ENCODE peak calls at places on chromosomes 4 and X, in six cellular contexts. F, D, J, O, C and Q are unnamed samples.

GRCh38 chrX:94645727-94646126 is 971.7 kb downstream of the FAM133A start:
- DNase-seq in D (no peak), J (no peak), C (no peak), F (no peak), O (no peak), Q (no peak)

GRCh38 chrX:7266261-7266660 is 118.3 kb upstream of the PUDP start:
- DNase-seq in O (no peak), J (no peak), C (no peak), F (no peak), D (no peak), Q (no peak)

GRCh38 chrX:134236690-134237362 is at the start of gene CCDC160:
- DNase-seq in O (no peak), C (peak), F (peak), D (peak), J (peak), Q (peak)

GRCh38 chr4:27387706-27388105 is 527.1 kb downstream of the STIM2 start:
- DNase-seq in J (no peak), D (no peak), C (no peak), O (no peak), F (no peak), Q (no peak)

GRCh38 chr4:3871881-3872833 is 106.0 kb downstream of the ADRA2C start:
- DNase-seq in D (peak), F (no peak), O (no peak), J (peak), C (no peak), Q (no peak)

GRCh38 chr4:169079942-169080827 is 70.1 kb upstream of the CBR4 start:
- DNase-seq in O (peak), D (no peak), F (peak), J (no peak), C (peak), Q (no peak)

GRCh38 chr4:1342003-1342402 is 5.0 kb upstream of the UVSSA start:
- DNase-seq in O (no peak), C (no peak), F (no peak), D (no peak), J (no peak), Q (no peak)

GRCh38 chr4:3190549-3190948 is 58.4 kb upstream of the MSANTD1 start:
- DNase-seq in D (no peak), O (no peak), C (no peak), J (no peak), F (no peak), Q (no peak)

GRCh38 chrX:103817502-103817901 is 14.6 kb downstream of the RAB9B start:
- DNase-seq in D (no peak), C (peak), O (peak), F (peak), J (peak), Q (no peak)

GRCh38 chr4:59759082-59759825 is 1440.9 kb upstream of the ADGRL3 start:
- DNase-seq in O (no peak), C (no peak), D (no peak), F (no peak), J (no peak), Q (peak)

GRCh38 chrX:152905081-152905420 is 7.2 kb downstream of the ZNF185 start:
- DNase-seq in O (no peak), F (no peak), J (no peak), C (no peak), D (no peak), Q (no peak)

DNA sequence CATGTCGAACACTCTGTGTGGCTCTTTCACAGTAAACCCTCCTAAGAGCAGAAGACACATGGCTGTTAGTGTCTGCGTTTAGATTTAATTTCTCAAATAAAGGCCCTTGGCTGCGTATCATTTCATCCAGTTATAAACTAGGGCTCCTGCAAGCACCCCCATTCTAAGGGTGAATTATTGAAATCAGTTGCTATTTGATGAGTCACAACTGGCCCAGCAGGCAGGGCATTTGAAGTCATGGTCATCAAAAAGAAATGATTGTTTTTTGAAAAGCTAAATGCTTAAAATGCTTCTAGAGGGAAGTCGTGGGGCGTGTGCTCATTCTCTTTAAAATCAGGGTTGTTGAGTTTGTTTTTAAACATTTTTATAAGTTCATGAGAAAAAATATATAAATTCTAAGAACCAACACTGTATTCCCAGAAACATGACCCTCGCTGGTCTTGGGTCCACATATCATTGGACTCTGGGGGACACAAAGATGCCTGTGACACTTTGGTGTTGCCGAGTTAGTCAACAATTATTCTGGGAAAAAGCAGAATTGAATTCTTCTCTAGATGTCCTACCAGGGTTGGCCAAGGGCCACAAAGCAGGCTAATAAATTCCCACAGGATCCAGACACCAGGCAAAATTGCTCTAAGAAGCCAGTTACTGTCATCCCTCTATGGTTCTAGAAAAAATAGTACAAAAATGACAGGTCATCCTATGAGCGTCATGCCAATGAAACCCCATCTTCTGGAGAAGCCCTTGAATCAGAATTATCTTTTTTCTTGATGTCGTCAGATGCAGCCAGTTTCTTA is 99.5 kb upstream of the MYOZ2 start:
- DNase-seq in O (no peak), J (no peak), C (no peak), D (no peak), F (no peak), Q (no peak)
- TF ChIP-seq CREB1 in O (no peak), J (no peak), C (no peak), D (no peak), F (no peak), Q (no peak)

GRCh38 chrX:37755073-37755472 is 24.8 kb upstream of the CYBB start:
- DNase-seq in C (no peak), O (peak), J (no peak), D (no peak), F (no peak), Q (no peak)
- TF ChIP-seq CREB1 in C (no peak), O (no peak), J (no peak), D (no peak), F (no peak), Q (no peak)

GRCh38 chrX:41180194-41180902 is 95.1 kb downstream of the USP9X start:
- DNase-seq in F (peak), J (peak), D (peak), O (peak), C (peak), Q (no peak)
- TF ChIP-seq CREB1 in F (no peak), J (no peak), D (no peak), O (no peak), C (no peak), Q (no peak)

DNA sequence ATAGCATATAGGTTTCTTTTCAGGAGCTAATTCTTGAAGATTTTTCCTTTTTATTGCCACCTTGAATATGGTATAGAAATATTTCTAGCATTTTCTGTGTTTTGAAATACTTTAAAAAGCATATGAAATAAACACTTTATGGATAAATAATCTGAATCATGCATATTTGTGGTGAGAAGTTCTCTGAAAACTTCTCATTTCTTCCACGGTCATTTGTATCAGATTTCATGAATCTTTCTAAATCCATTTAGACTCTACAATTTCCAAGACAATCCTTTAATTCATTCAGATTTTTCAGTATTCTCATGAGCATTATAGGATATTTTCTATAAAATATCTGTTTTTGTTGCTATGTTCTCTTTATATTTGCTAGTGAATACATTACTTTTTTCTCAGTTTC is 16.2 kb upstream of the CA5B start:
- DNase-seq in O (no peak), J (no peak), D (no peak), F (no peak), C (no peak), Q (no peak)
- TF ChIP-seq CREB1 in O (no peak), J (no peak), D (no peak), F (no peak), C (no peak), Q (no peak)

GRCh38 chr4:85825937-85826678 is 351.2 kb downstream of the ARHGAP24 start:
- DNase-seq in F (peak), O (no peak), C (no peak), J (peak), D (peak), Q (peak)
- TF ChIP-seq CREB1 in F (no peak), O (no peak), C (no peak), J (no peak), D (no peak), Q (no peak)

GRCh38 chrX:43140546-43140945 is 362.6 kb upstream of the PPP1R2C start:
- DNase-seq in J (no peak), F (no peak), D (no peak), O (no peak), C (no peak), Q (no peak)
- TF ChIP-seq CREB1 in J (no peak), F (no peak), D (no peak), O (no peak), C (no peak), Q (no peak)

DNA sequence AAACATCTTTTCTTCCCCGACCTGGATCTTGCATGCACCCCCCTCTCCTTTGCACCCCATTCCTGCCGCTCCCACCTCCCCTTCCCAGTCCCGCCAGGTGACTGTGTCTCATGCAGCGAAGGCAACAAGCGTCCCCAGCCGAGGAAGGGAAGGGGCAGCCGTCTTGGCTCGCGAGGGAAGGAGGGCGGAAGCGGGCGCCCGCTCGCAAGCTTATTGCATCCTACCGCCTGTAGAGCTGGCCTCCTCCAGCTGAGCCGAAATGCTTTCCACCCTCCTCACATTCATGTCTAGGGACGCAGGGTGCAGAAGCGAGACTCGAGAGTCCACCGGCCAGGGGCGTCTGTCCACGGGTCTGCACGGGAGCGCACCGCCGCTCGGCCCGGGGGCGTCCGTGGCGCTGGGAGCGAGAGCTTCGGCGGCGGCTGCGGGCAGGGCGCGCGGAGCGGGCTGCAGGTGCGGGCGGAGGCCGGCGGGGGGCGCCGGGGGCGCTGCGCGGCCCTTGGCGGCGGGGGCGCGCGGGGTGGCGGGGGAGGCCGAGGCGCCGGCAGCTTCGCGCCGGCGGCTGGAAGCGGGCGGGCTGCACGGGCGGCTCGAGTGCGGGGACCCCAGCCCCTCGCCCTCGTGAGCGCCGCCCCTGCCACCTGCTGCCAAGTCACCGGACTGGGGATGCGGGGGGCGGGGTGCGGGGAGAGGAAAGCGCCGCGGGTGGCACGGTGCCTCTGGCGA is at the start of gene KCNIP4:
- DNase-seq in D (peak), F (no peak), C (no peak), J (peak), O (no peak), Q (no peak)
- TF ChIP-seq CREB1 in D (no peak), F (no peak), C (no peak), J (no peak), O (no peak), Q (no peak)

DNA sequence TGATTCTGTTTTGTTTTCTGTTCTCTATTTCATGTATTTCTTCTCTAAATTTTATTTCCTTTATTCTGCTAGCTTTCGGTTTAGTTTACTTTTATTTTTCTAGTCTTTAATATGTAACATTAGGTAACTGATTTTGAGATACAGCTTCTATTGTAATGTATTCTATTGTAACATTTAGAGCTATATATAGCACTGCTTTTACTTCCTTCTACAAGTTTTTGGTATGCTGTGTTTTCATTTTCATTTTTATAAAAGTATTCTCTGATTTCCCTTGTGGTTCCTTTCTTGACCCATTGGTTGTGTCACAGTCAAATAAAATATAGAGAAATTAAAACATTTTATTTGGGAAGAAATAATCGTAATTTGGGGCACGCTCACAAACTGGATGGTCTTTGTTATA is 13.9 kb upstream of the CT47A1 start:
- DNase-seq in F (no peak), O (no peak), J (no peak), D (no peak), C (no peak), Q (no peak)
- TF ChIP-seq CREB1 in F (no peak), O (no peak), J (no peak), D (no peak), C (no peak), Q (no peak)

GRCh38 chrX:68571292-68572256 is 72.7 kb downstream of the YIPF6 start:
- DNase-seq in C (peak), J (no peak), F (no peak), O (peak), D (no peak), Q (no peak)
- TF ChIP-seq CREB1 in C (no peak), J (no peak), F (no peak), O (no peak), D (no peak), Q (no peak)